ENCODE peak calls at places on chromosomes 5 and 9, in ten cellular contexts. V is nephron progenitor cell, W is AG04450, I is tibial artery, R is GM23338, Y is Panc1, H is foreskin fibroblast, F is stomach, T is Peyer's patch, Q is GM06990. G is an unnamed sample.

GRCh38 chr9:86282979-86283535 is 719 bp upstream of the ISCA1 start:
- DNase-seq in V (no peak), F (no peak), R (no peak), T (no peak), H (peak; percentile 94), I (no peak), Q (no peak), W (peak; percentile 52), Y (no peak), G (no peak)

GRCh38 chr5:122182491-122182921 is 53.2 kb downstream of the ZNF474 start:
- DNase-seq in W (peak; percentile 52), V (no peak), H (peak; percentile 89), Y (no peak), Q (no peak), R (peak; percentile 51), T (no peak), F (peak; percentile 27), I (peak; percentile 61), G (no peak)

GRCh38 chr9:14315754-14316573 is 2.0 kb upstream of the NFIB start:
- DNase-seq in V (peak; percentile 40), T (no peak), R (peak; percentile 69), I (peak; percentile 33), F (no peak), H (peak; percentile 49), Q (no peak), Y (no peak), W (no peak), G (peak; percentile 15)

GRCh38 chr9:5443845-5444244 is 6.1 kb upstream of the PLGRKT start:
- DNase-seq in T (no peak), Y (no peak), W (no peak), I (no peak), H (no peak), F (no peak), R (no peak), Q (no peak), V (no peak), G (no peak)

GRCh38 chr5:102090770-102091169 is 205.3 kb downstream of the SLCO4C1 start:
- DNase-seq in Y (peak; percentile 2), H (no peak), I (no peak), W (no peak), V (peak; percentile 13), T (no peak), Q (no peak), R (peak; percentile 64), F (no peak), G (peak; percentile 23)

GRCh38 chr5:120624021-120624563 is 160.0 kb downstream of the PRR16 start:
- DNase-seq in H (peak; percentile 45), Y (no peak), I (no peak), V (no peak), R (no peak), Q (no peak), T (no peak), F (no peak), W (no peak), G (no peak)

GRCh38 chr5:66454186-66455078 is 141.8 kb upstream of the MAST4 start:
- DNase-seq in H (peak; percentile 1), Q (no peak), T (no peak), F (no peak), W (no peak), I (no peak), R (no peak), V (no peak), Y (no peak), G (no peak)

GRCh38 chr5:174793684-174794328 is 69.4 kb downstream of the MSX2 start:
- DNase-seq in F (peak; percentile 62), R (peak; percentile 90), Y (peak; percentile 17), I (peak; percentile 51), H (peak; percentile 80), Q (peak; percentile 67), T (no peak), V (peak; percentile 85), W (no peak), G (peak; percentile 47)

GRCh38 chr9:133058550-133059320 is 3.0 kb upstream of the CEL start:
- DNase-seq in W (no peak), V (no peak), T (no peak), Q (no peak), Y (no peak), H (no peak), I (no peak), F (no peak), R (no peak), G (peak; percentile 40)

GRCh38 chr9:92633879-92634278 is 36.1 kb downstream of the IPPK start:
- DNase-seq in T (no peak), V (no peak), I (no peak), F (peak; percentile 17), R (no peak), H (no peak), Q (no peak), W (no peak), Y (no peak), G (no peak)

GRCh38 chr5:23631283-23632045 is 124.1 kb downstream of the PRDM9 start:
- DNase-seq in Q (no peak), F (no peak), Y (no peak), T (no peak), W (no peak), R (no peak), V (no peak), H (peak; percentile 17), I (no peak), G (no peak)

GRCh38 chr5:96228449-96228848 is 204.6 kb downstream of the PCSK1 start:
- DNase-seq in Y (no peak), R (no peak), T (no peak), I (no peak), Q (no peak), V (no peak), F (no peak), H (peak; percentile 36), W (no peak), G (no peak)

GRCh38 chr9:12723409-12724028 is 30.3 kb downstream of the TYRP1 start:
- DNase-seq in F (no peak), Q (no peak), H (peak; percentile 55), R (peak; percentile 10), Y (no peak), V (no peak), T (no peak), W (no peak), I (no peak), G (no peak)

GRCh38 chr5:134506054-134507039 is 19.1 kb upstream of the JADE2 start:
- DNase-seq in W (no peak), Y (no peak), I (peak; percentile 28), Q (no peak), R (peak; percentile 82), F (peak; percentile 92), V (peak; percentile 23), H (peak; percentile 56), T (no peak), G (peak; percentile 96)

GRCh38 chr9:95808001-95808400 is 67.5 kb upstream of the ERCC6L2 start:
- DNase-seq in W (no peak), I (no peak), F (no peak), H (peak; percentile 69), T (no peak), V (no peak), Q (no peak), R (no peak), Y (no peak), G (no peak)

GRCh38 chr9:95807326-95807947 is 68.1 kb upstream of the ERCC6L2 start:
- DNase-seq in F (peak; percentile 38), Y (no peak), Q (no peak), R (no peak), H (peak; percentile 61), T (no peak), V (no peak), W (no peak), I (peak; percentile 34), G (no peak)

GRCh38 chr9:95810814-95811213 is 64.7 kb upstream of the ERCC6L2 start:
- DNase-seq in V (no peak), W (no peak), H (peak; percentile 25), Y (no peak), F (no peak), R (no peak), Q (no peak), T (no peak), I (no peak), G (no peak)

GRCh38 chr9:95809686-95810085 is 65.8 kb upstream of the ERCC6L2 start:
- DNase-seq in T (no peak), I (no peak), Y (no peak), Q (no peak), V (no peak), W (no peak), H (no peak), F (no peak), R (no peak), G (no peak)

GRCh38 chr9:95810133-95810532 is 65.4 kb upstream of the ERCC6L2 start:
- DNase-seq in V (no peak), Q (no peak), R (no peak), H (no peak), Y (no peak), I (no peak), T (no peak), F (no peak), W (no peak), G (no peak)
- TF ChIP-seq CTCF in V (no peak), Q (no peak), R (peak; percentile 9), H (no peak), Y (no peak), I (no peak), T (no peak), F (no peak), W (no peak), G (no peak)

GRCh38 chr5:14405267-14405666 is 176.3 kb upstream of the OTULINL start:
- DNase-seq in W (no peak), R (peak; percentile 59), T (no peak), V (no peak), I (no peak), F (no peak), Q (no peak), H (no peak), Y (no peak), G (no peak)
- TF ChIP-seq CTCF in W (peak; percentile 29), R (peak; percentile 67), T (no peak), V (peak; percentile 16), I (no peak), F (no peak), Q (peak; percentile 23), H (peak; percentile 6), Y (peak; percentile 73), G (no peak)

DNA sequence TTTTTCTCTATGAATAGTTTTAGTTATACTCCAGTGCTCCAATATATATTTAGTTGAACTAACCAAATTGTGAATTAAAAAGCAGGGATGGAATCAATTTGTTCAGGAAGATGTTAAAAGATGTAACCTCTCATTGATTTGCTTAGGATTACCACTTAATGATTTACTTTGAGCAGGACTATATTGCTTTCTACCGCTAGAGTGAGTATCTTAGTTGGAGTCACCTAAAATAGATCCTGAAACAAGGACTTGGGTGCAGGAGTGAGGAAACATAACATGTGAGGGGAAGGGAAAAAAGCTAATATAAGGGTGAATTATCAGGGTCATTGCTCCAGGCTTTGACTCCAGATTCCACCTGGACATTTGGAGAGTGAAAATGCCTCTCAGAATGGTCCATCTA is 2277.4 kb upstream of the C9orf72 start:
- DNase-seq in T (no peak), Y (no peak), Q (no peak), W (no peak), I (no peak), H (no peak), R (no peak), F (no peak), V (no peak), G (no peak)
- TF ChIP-seq CTCF in T (no peak), Y (no peak), Q (no peak), W (no peak), I (no peak), H (no peak), R (peak; percentile 40), F (no peak), V (no peak), G (no peak)

DNA sequence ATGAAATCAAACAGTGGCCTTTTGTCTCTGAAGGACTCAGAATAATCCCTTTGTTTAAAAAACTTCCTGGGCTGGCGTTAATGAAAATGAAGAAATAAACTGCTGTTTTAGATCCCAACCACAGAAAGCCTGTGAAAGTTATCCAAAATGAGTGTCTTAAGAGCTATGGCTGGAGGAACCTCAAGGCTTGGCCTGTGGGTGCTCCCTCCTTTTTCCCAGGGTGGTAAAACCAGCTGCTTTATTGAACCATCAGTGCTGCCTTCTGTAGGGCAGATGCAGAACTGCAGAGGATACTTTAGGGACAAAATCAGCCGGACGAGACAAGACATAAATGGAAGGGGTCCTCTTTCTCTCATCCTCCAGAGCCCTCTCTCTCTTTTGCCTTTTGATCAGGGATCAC is 100.9 kb downstream of the SMARCA2 start:
- DNase-seq in I (no peak), W (no peak), Y (no peak), T (no peak), F (no peak), V (no peak), Q (no peak), R (peak; percentile 84), H (peak; percentile 43), G (no peak)
- TF ChIP-seq CTCF in I (peak; percentile 17), W (peak; percentile 52), Y (peak; percentile 36), T (no peak), F (peak; percentile 17), V (peak; percentile 35), Q (peak; percentile 51), R (peak; percentile 74), H (peak; percentile 37), G (no peak)

G was measured in body of pancreas.